ENCODE peak calls at places on chromosomes 4 and X, in nine cellular contexts. Y is fibroblast of lung; R is cardiac muscle cell; M is CD8-positive, alpha-beta memory T cell; X is astrocyte; O is WERI-Rb-1; H is neural progenitor cell; W is PC-3; A is tibial artery. U is an unnamed sample. For H3K36me3, the result is how much of the 10 kb centered on the place peaks cover.

GRCh38 chr4:42280327-42281095 is 116.8 kb upstream of the SHISA3 start:
- DNase-seq in O (no peak), A (no peak), R (peak), W (peak), X (no peak), M (no peak), Y (peak), H (peak), U (peak)

GRCh38 chr4:47686294-47686872 is 151.5 kb downstream of the CORIN start:
- DNase-seq in O (peak), M (peak), R (peak), Y (peak), X (no peak), A (peak), W (peak), H (peak), U (peak)

GRCh38 chr4:53986062-53986461 is 78.3 kb downstream of the CHIC2 start:
- DNase-seq in R (no peak), X (no peak), W (no peak), Y (no peak), H (peak), M (no peak), A (no peak), O (no peak), U (no peak)

GRCh38 chr4:145404754-145405153 is 76.9 kb upstream of the SMAD1 start:
- DNase-seq in R (no peak), A (no peak), M (no peak), X (no peak), H (peak), Y (no peak), O (no peak), W (no peak), U (no peak)

GRCh38 chr4:75686346-75686745 is 13.1 kb upstream of the G3BP2 start:
- DNase-seq in A (no peak), H (no peak), W (no peak), O (no peak), X (no peak), R (no peak), Y (no peak), M (peak), U (no peak)

GRCh38 chr4:47075241-47075640 is 43.9 kb downstream of the GABRB1 start:
- DNase-seq in X (peak), A (no peak), R (peak), M (no peak), O (no peak), W (peak), Y (peak), H (no peak), U (no peak)

GRCh38 chr4:7341486-7342222 is 93.1 kb downstream of the PSAPL1 start:
- DNase-seq in Y (no peak), O (no peak), H (no peak), M (no peak), R (no peak), A (no peak), X (peak), W (no peak), U (no peak)

GRCh38 chr4:147056951-147057630 is 111.4 kb upstream of the TTC29 start:
- DNase-seq in Y (peak), R (peak), M (no peak), O (no peak), W (peak), A (no peak), X (peak), H (no peak), U (no peak)

GRCh38 chr4:110854021-110854678 is 231.3 kb upstream of the PITX2 start:
- DNase-seq in M (no peak), H (no peak), A (no peak), R (peak), O (no peak), Y (peak), W (peak), X (peak), U (no peak)

GRCh38 chrX:148600131-148600530 is 99.7 kb downstream of the AFF2 start:
- DNase-seq in X (no peak), M (no peak), H (no peak), A (no peak), O (peak), W (no peak), Y (no peak), R (no peak), U (no peak)

GRCh38 chr4:138199568-138200235 is 42.4 kb downstream of the SLC7A11 start:
- DNase-seq in O (no peak), H (no peak), W (peak), M (no peak), X (peak), R (peak), A (no peak), Y (no peak), U (no peak)

GRCh38 chr4:113335771-113336170 is 286.3 kb downstream of the ANK2 start:
- DNase-seq in O (no peak), Y (no peak), H (no peak), A (no peak), M (no peak), R (no peak), W (no peak), X (no peak), U (no peak)

GRCh38 chr4:2938906-2939305 is 24.3 kb downstream of the NOP14 start:
- DNase-seq in M (no peak), Y (no peak), X (no peak), H (no peak), A (peak), W (no peak), R (no peak), O (no peak), U (no peak)

GRCh38 chrX:154595559-154595958 is 10.6 kb downstream of the CTAG1A start:
- DNase-seq in Y (no peak), W (peak), M (no peak), O (no peak), X (peak), A (no peak), R (peak), H (no peak), U (no peak)

DNA sequence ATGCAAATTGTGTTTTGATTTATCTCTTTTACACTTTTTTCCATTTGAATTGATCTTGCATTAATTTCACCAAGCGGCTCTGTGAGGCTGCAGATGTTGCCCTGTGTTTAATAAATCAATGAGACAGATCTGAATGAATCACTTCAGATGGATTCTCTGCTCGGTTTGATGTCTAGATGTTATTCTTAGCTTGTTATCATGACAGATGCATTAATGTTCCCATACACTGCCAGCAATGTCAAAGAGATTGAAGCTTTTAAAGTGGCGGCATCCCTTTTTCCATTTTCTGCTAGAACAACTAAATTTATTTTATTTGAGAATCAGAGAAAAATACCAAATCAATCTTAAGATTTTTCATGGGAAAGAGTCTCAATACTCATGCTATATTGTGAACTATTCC is 6.3 kb downstream of the DACH2 start:
- DNase-seq in R (no peak), M (no peak), H (no peak), W (no peak), O (no peak), A (no peak), X (no peak), Y (no peak), U (no peak)
- H3K4me3 ChIP-seq in R (no peak), M (no peak), H (no peak), W (no peak), O (no peak), A (no peak), X (no peak), Y (no peak), U (no peak)

GRCh38 chr4:168924648-168925047 is 85.4 kb downstream of the CBR4 start:
- DNase-seq in A (no peak), Y (no peak), X (no peak), R (no peak), O (no peak), M (no peak), H (no peak), W (no peak), U (no peak)

GRCh38 chr4:168919706-168920324 is 90.2 kb downstream of the CBR4 start:
- DNase-seq in M (no peak), A (no peak), H (no peak), Y (no peak), W (no peak), X (no peak), O (no peak), R (no peak), U (no peak)

GRCh38 chr4:168925789-168926490 is 84.1 kb downstream of the CBR4 start:
- DNase-seq in X (no peak), M (no peak), H (no peak), W (no peak), Y (no peak), R (no peak), A (no peak), O (no peak), U (no peak)

GRCh38 chr4:168920438-168921081 is 89.5 kb downstream of the CBR4 start:
- DNase-seq in W (no peak), R (no peak), A (no peak), M (no peak), O (no peak), Y (no peak), X (no peak), H (no peak), U (no peak)

DNA sequence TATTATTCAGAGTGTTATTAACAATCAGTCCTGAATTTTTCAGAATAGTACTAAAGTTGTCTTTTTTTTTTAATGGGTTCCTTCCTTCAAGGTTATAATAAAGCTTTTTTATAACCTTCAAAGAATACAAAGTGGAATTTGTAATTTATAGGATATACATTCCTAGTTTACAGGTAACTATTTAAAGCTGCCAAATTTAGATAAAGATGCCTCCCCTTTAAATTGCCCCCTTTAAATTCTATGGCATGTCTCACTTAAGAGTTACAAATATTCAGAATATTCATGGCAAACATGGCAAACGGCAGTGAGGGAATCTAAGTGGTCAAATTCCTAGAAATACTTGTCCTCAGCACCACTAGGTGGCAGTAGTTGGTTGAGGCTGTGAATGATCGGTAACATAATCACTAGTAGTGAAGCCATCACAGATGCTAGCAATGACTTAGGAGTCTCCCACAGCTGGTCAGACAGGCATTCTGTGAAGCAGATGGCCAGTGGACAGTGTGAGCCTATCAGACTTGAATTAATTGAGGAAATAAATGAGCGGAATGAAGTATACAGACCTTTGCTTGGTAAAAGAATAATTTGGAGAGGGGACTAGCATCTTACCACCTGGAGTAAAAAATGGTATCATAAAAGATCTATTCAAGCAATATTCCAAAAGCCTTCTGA is 86.4 kb downstream of the CBR4 start:
- DNase-seq in W (peak), Y (peak), A (peak), R (peak), H (peak), M (peak), X (peak), O (peak), U (peak)
- H3K36me3 ChIP-seq in W (under half), Y (under half), A (half or more), R (half or more), H (under half), M (under half), X (half or more), O (under half), U (under half)

GRCh38 chrX:40938418-40938817 is 146.8 kb upstream of the USP9X start:
- DNase-seq in M (no peak), R (peak), X (peak), O (no peak), W (peak), Y (no peak), A (no peak), H (no peak), U (no peak)

GRCh38 chrX:40936827-40937226 is 148.4 kb upstream of the USP9X start:
- DNase-seq in Y (no peak), M (no peak), O (no peak), H (no peak), X (no peak), A (no peak), R (no peak), W (no peak), U (no peak)

GRCh38 chrX:40928076-40928475 is 157.2 kb upstream of the USP9X start:
- DNase-seq in H (no peak), W (no peak), Y (no peak), X (no peak), O (no peak), R (no peak), M (no peak), A (no peak), U (no peak)

GRCh38 chrX:40931921-40932320 is 153.3 kb upstream of the USP9X start:
- DNase-seq in H (no peak), M (no peak), Y (no peak), X (no peak), O (no peak), A (no peak), R (no peak), W (peak), U (no peak)

DNA sequence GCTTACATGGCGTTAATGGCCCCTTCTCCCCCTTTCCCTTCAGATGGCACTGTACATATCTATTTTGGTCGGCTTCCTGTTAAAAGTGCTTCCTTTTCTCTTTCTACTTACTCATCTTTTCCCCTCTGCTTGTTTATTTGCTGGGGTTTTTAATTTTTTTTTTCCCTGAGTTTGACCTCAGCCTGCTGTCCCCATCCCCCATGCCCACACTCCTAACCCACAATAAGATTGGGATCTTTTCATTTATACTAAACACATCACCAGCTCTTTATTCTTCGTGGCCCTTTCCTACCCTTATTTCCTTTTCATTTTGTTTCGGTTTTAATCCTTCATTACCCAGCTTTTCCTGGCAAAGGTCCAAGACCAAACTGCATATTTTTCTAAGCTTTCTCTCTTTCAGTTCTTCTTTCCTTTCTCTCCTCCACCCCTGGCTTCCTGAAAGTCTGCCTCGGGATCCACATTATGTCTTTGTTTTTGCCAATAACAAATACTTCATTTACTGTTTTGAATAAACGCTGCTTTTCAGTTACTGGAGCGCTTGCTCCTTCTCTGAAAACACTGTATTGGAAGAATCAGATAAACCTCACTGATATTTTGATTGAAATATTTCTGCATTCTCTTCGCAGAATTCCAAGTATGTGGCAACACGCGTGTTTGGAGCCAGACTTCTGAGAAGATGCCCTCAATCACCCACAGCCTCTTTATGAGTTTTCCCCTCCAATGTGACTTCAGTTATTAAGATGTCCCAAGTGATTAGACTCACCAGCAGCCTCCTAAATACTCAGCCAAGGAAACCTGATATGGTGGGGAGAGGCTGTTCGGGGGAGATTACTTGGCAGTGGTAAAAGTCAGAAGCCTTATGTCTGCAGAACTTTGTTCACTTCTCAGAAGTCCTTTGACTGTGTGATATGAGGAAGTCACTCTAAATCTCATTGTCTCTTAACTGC is 151.8 kb upstream of the USP9X start:
- DNase-seq in M (peak), O (no peak), Y (peak), W (peak), R (peak), X (peak), A (no peak), H (peak), U (peak)
- H3K4me3 ChIP-seq in M (peak), O (no peak), Y (no peak), W (peak), R (no peak), X (peak), A (peak), H (no peak), U (no peak)

GRCh38 chr4:82352825-82353370 is 20.9 kb downstream of the HNRNPD start:
- DNase-seq in X (no peak), H (no peak), O (no peak), M (no peak), W (no peak), A (no peak), Y (no peak), R (no peak), U (no peak)
- H3K36me3 ChIP-seq in X (half or more), H (half or more), O (half or more), M (under half), W (half or more), A (half or more), Y (under half), R (half or more), U (under half)

U was measured in H7.